ENCODE peak calls at places on chromosomes 6 and 20, in five cellular contexts. One of them, this sample, is unnamed.

GRCh38 chr6:33019358-33019757 is 10.0 kb upstream of the HLA-DOA start:
- DNase-seq in HCT116: no peak
- DNase-seq in HepG2: no peak
- DNase-seq in GM12878: no peak
- DNase-seq in K562: no peak
- DNase-seq in this sample: no peak

GRCh38 chr20:34022154-34022842 is 28.6 kb downstream of the RALY start:
- DNase-seq in HCT116: peak; percentile 10
- DNase-seq in K562: peak; percentile 60
- DNase-seq in GM12878: peak; percentile 63
- DNase-seq in HepG2: peak; percentile 72
- DNase-seq in this sample: no peak

GRCh38 chr6:31575335-31575901 is at the start of gene TNF:
- DNase-seq in HCT116: no peak
- DNase-seq in K562: no peak
- DNase-seq in GM12878: peak; percentile 91
- DNase-seq in HepG2: no peak
- DNase-seq in this sample: no peak

GRCh38 chr20:62032606-62033368 is 32.9 kb downstream of the TAF4 start:
- DNase-seq in GM12878: no peak
- DNase-seq in HCT116: no peak
- DNase-seq in K562: peak; percentile 52
- DNase-seq in HepG2: no peak
- DNase-seq in this sample: no peak

GRCh38 chr6:57423468-57423867 is 106.0 kb downstream of the PRIM2 start:
- DNase-seq in HCT116: no peak
- DNase-seq in GM12878: no peak
- DNase-seq in HepG2: no peak
- DNase-seq in K562: no peak
- DNase-seq in this sample: peak; percentile 67

GRCh38 chr6:21933351-21933750 is 339.8 kb downstream of the SOX4 start:
- DNase-seq in K562: no peak
- DNase-seq in HCT116: no peak
- DNase-seq in GM12878: no peak
- DNase-seq in HepG2: no peak
- DNase-seq in this sample: no peak

GRCh38 chr6:11496152-11497060 is 41.1 kb upstream of the TMEM170B start:
- DNase-seq in HepG2: peak; percentile 91
- DNase-seq in HCT116: peak; percentile 74
- DNase-seq in K562: peak; percentile 79
- DNase-seq in GM12878: peak; percentile 84
- DNase-seq in this sample: peak; percentile 62

GRCh38 chr20:9467995-9468394 is 46.4 kb upstream of the LAMP5 start:
- DNase-seq in GM12878: no peak
- DNase-seq in HepG2: peak; percentile 11
- DNase-seq in HCT116: no peak
- DNase-seq in K562: peak; percentile 8
- DNase-seq in this sample: no peak

GRCh38 chr6:85191656-85192055 is 258.2 kb upstream of the NT5E start:
- DNase-seq in K562: no peak
- DNase-seq in HCT116: no peak
- DNase-seq in GM12878: no peak
- DNase-seq in HepG2: no peak
- DNase-seq in this sample: no peak

GRCh38 chr6:72035966-72036365 is 149.6 kb downstream of the RIMS1 start:
- DNase-seq in K562: no peak
- DNase-seq in HCT116: no peak
- DNase-seq in GM12878: no peak
- DNase-seq in HepG2: no peak
- DNase-seq in this sample: no peak

GRCh38 chr6:32685603-32686002 is 19.1 kb upstream of the HLA-DQB1 start:
- DNase-seq in HepG2: no peak
- DNase-seq in HCT116: no peak
- DNase-seq in K562: no peak
- DNase-seq in GM12878: peak; percentile 95
- DNase-seq in this sample: no peak

GRCh38 chr6:44624226-44624625 is 236.7 kb downstream of the CDC5L start:
- DNase-seq in K562: no peak
- DNase-seq in HepG2: no peak
- DNase-seq in HCT116: no peak
- DNase-seq in GM12878: no peak
- DNase-seq in this sample: no peak

GRCh38 chr6:151803743-151804142 is 3.7 kb upstream of the ESR1 start:
- DNase-seq in GM12878: no peak
- DNase-seq in HepG2: peak; percentile 29
- DNase-seq in HCT116: no peak
- DNase-seq in K562: no peak
- DNase-seq in this sample: no peak

GRCh38 chr6:42618105-42618504 is 54.3 kb downstream of the UBR2 start:
- DNase-seq in GM12878: no peak
- DNase-seq in K562: no peak
- DNase-seq in HepG2: no peak
- DNase-seq in HCT116: no peak
- DNase-seq in this sample: no peak

GRCh38 chr20:58199058-58199457 is 29.4 kb downstream of the ANKRD60 start:
- DNase-seq in HCT116: no peak
- DNase-seq in K562: no peak
- DNase-seq in HepG2: no peak
- DNase-seq in GM12878: no peak
- DNase-seq in this sample: no peak

GRCh38 chr6:5293692-5294091 is 32.4 kb downstream of the FARS2 start:
- DNase-seq in HepG2: no peak
- DNase-seq in HCT116: no peak
- DNase-seq in GM12878: no peak
- DNase-seq in K562: no peak
- DNase-seq in this sample: no peak

GRCh38 chr6:5866547-5867051 is 140.1 kb downstream of the NRN1 start:
- DNase-seq in HepG2: peak; percentile 55
- DNase-seq in GM12878: no peak
- DNase-seq in K562: no peak
- DNase-seq in HCT116: no peak
- DNase-seq in this sample: no peak

GRCh38 chr6:1575213-1576041 is 34.3 kb upstream of the FOXC1 start:
- DNase-seq in GM12878: peak; percentile 67
- DNase-seq in HepG2: peak; percentile 23
- DNase-seq in HCT116: no peak
- DNase-seq in K562: no peak
- DNase-seq in this sample: no peak

GRCh38 chr6:13157293-13157692 is 171.0 kb downstream of the TBC1D7 start:
- DNase-seq in GM12878: no peak
- DNase-seq in K562: no peak
- DNase-seq in HCT116: no peak
- DNase-seq in HepG2: no peak
- DNase-seq in this sample: no peak

GRCh38 chr6:27091661-27092315 is 155.7 kb upstream of the PRSS16 start:
- DNase-seq in GM12878: peak; percentile 54
- DNase-seq in HepG2: peak; percentile 66
- DNase-seq in K562: peak; percentile 87
- DNase-seq in HCT116: peak; percentile 86
- DNase-seq in this sample: peak; percentile 38

GRCh38 chr20:61937963-61938838 is 127.5 kb downstream of the TAF4 start:
- DNase-seq in K562: no peak
- DNase-seq in HepG2: no peak
- DNase-seq in HCT116: no peak
- DNase-seq in GM12878: no peak
- DNase-seq in this sample: no peak

GRCh38 chr20:60306516-60306915 is 348.3 kb downstream of the CDH26 start:
- DNase-seq in K562: no peak
- DNase-seq in HepG2: no peak
- DNase-seq in GM12878: no peak
- DNase-seq in HCT116: no peak
- DNase-seq in this sample: no peak
- TF ChIP-seq SRF in K562: no peak
- TF ChIP-seq SRF in HepG2: no peak
- TF ChIP-seq SRF in GM12878: no peak
- TF ChIP-seq SRF in HCT116: no peak
- TF ChIP-seq SRF in this sample: no peak

GRCh38 chr6:147366290-147366689 is 142.2 kb upstream of the SAMD5 start:
- DNase-seq in K562: no peak
- DNase-seq in HepG2: peak; percentile 3
- DNase-seq in HCT116: no peak
- DNase-seq in GM12878: no peak
- DNase-seq in this sample: no peak

DNA sequence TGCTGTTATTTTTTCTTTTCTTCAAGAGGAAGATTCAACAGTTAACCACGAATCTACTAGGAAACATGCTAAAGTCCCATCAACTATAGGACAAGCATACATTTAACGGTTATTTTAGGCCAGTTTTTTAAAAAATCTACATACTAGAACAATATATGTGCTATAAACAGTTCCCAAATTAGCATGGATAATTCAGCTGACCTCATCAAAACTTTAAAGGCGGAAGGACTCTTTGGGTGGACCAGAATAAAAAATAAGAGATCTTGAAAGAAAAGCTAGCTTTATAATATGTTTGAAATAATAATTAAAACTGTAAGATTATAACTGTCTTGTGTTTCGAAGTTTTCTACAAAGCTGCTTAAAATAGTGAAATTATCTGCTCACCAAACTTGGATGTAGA is 146.9 kb upstream of the SAMD5 start:
- DNase-seq in HCT116: no peak
- DNase-seq in HepG2: no peak
- DNase-seq in GM12878: no peak
- DNase-seq in K562: no peak
- DNase-seq in this sample: no peak
- TF ChIP-seq SRF in HCT116: no peak
- TF ChIP-seq SRF in HepG2: no peak
- TF ChIP-seq SRF in GM12878: no peak
- TF ChIP-seq SRF in K562: no peak
- TF ChIP-seq SRF in this sample: no peak

GRCh38 chr6:41449399-41450245 is 96.6 kb upstream of the FOXP4 start:
- DNase-seq in HCT116: no peak
- DNase-seq in GM12878: no peak
- DNase-seq in K562: no peak
- DNase-seq in HepG2: peak; percentile 86
- DNase-seq in this sample: no peak
- TF ChIP-seq SRF in HCT116: no peak
- TF ChIP-seq SRF in GM12878: no peak
- TF ChIP-seq SRF in K562: no peak
- TF ChIP-seq SRF in HepG2: no peak
- TF ChIP-seq SRF in this sample: no peak

GRCh38 chr20:63101781-63102719 is 95.3 kb upstream of the BHLHE23 start:
- DNase-seq in GM12878: no peak
- DNase-seq in HCT116: no peak
- DNase-seq in K562: no peak
- DNase-seq in HepG2: no peak
- DNase-seq in this sample: no peak
- TF ChIP-seq SRF in GM12878: no peak
- TF ChIP-seq SRF in HCT116: no peak
- TF ChIP-seq SRF in K562: no peak
- TF ChIP-seq SRF in HepG2: no peak
- TF ChIP-seq SRF in this sample: no peak

GRCh38 chr20:38338849-38339520 is 7.3 kb upstream of the LBP start:
- DNase-seq in GM12878: no peak
- DNase-seq in HCT116: no peak
- DNase-seq in HepG2: no peak
- DNase-seq in K562: no peak
- DNase-seq in this sample: peak; percentile 29
- TF ChIP-seq SRF in GM12878: no peak
- TF ChIP-seq SRF in HCT116: no peak
- TF ChIP-seq SRF in HepG2: no peak
- TF ChIP-seq SRF in K562: no peak
- TF ChIP-seq SRF in this sample: no peak

GRCh38 chr20:56359212-56360132 is 698 bp downstream of the FAM210B start:
- DNase-seq in GM12878: no peak
- DNase-seq in HCT116: no peak
- DNase-seq in K562: no peak
- DNase-seq in HepG2: peak; percentile 79
- DNase-seq in this sample: no peak
- TF ChIP-seq SRF in GM12878: no peak
- TF ChIP-seq SRF in HCT116: no peak
- TF ChIP-seq SRF in K562: no peak
- TF ChIP-seq SRF in HepG2: no peak
- TF ChIP-seq SRF in this sample: no peak

DNA sequence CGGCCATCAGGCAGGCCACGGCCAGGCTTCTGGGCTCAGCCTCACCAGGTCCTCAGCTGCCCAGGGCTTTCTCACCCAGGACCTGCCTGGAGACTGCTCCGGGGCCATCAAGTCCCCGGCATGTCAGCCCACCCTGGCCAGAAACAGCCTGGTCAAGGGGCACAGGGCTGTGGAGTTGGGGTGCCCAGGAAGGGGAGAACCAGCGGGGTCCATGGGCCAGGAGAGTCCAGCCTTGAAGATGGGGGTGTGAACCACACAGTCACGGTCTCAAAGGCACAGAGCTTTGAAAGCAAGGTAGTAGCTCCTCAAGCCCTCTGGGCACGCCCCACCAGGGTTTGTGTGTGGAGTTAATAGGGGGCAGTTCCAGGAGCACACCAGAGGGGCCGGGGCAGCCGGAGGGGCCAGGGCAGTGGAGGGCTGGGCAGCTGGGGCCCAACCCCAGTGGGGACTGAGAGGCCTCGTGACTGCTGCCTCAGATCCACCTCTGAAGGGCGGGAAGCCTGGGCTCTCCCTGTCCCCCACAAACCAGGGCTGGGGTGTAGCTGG is 48.0 kb upstream of the BHLHE23 start:
- DNase-seq in K562: no peak
- DNase-seq in GM12878: no peak
- DNase-seq in HepG2: no peak
- DNase-seq in HCT116: no peak
- DNase-seq in this sample: peak; percentile 38
- TF ChIP-seq SRF in K562: no peak
- TF ChIP-seq SRF in GM12878: no peak
- TF ChIP-seq SRF in HepG2: no peak
- TF ChIP-seq SRF in HCT116: no peak
- TF ChIP-seq SRF in this sample: no peak

DNA sequence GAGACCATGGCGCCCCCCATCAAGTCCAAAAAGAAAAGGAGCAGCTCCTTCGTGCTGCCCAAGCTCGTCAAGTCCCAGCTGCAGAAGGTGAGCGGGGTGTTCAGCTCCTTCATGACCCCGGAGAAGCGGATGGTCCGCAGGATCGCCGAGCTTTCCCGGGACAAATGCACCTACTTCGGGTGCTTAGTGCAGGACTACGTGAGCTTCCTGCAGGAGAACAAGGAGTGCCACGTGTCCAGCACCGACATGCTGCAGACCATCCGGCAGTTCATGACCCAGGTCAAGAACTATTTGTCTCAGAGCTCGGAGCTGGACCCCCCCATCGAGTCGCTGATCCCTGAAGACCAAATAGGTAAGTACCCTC is 41.7 kb upstream of the NAA20 start:
- DNase-seq in GM12878: no peak
- DNase-seq in HepG2: no peak
- DNase-seq in K562: no peak
- DNase-seq in HCT116: no peak
- DNase-seq in this sample: peak; percentile 37
- TF ChIP-seq SRF in GM12878: no peak
- TF ChIP-seq SRF in HepG2: no peak
- TF ChIP-seq SRF in K562: no peak
- TF ChIP-seq SRF in HCT116: no peak
- TF ChIP-seq SRF in this sample: no peak

This sample was measured in H1.